ENCODE peak calls at places on chromosomes 6 and 20, in eight cellular contexts. M is activated effector memory CD4-positive, alpha-beta T cell treated with anti-CD3 and anti-CD28 coated beads, Interleukin-2, amount 50 U/mL, for 16 hours; R is NCI-H1092; D is GM12865; U is dorsolateral prefrontal cortex; Y is kidney tubule cell; N is SHP77; X is breast epithelium. Z is an unnamed sample.

GRCh38 chr6:14000901-14001300 is 76.1 kb downstream of the RNF182 start:
- DNase-seq in R (no peak), X (no peak), M (no peak), D (no peak), Y (no peak), U (no peak), N (no peak), Z (no peak)

GRCh38 chr6:118650500-118651281 is 700 bp downstream of the CEP85L start:
- DNase-seq in Y (peak), X (no peak), N (peak), R (no peak), M (peak), U (peak), D (peak), Z (peak)

GRCh38 chr6:116564921-116565872 is 6.1 kb upstream of the RWDD1 start:
- DNase-seq in Y (no peak), M (no peak), R (no peak), D (no peak), X (no peak), N (no peak), U (peak), Z (peak)

GRCh38 chr20:54554006-54554405 is 78.6 kb downstream of the DOK5 start:
- DNase-seq in Y (no peak), N (no peak), D (no peak), X (no peak), U (no peak), M (no peak), R (no peak), Z (no peak)

GRCh38 chr20:32282461-32282860 is 5.0 kb downstream of the KIF3B start:
- DNase-seq in Y (no peak), R (peak), N (peak), U (peak), X (no peak), D (no peak), M (peak), Z (no peak)

GRCh38 chr6:36666726-36667591 is 11.6 kb upstream of the CDKN1A start:
- DNase-seq in R (peak), U (peak), M (no peak), D (peak), X (no peak), N (peak), Y (peak), Z (peak)

GRCh38 chr6:149963212-149963461 is 606 bp upstream of the ULBP1 start:
- DNase-seq in N (no peak), M (peak), Y (peak), U (no peak), X (no peak), R (no peak), D (peak), Z (peak)

GRCh38 chr6:164154588-164154987 is 740.1 kb downstream of the QKI start:
- DNase-seq in D (no peak), Y (no peak), M (no peak), R (no peak), U (no peak), N (no peak), X (no peak), Z (no peak)

GRCh38 chr6:150527100-150527499 is 72.6 kb upstream of the PLEKHG1 start:
- DNase-seq in X (no peak), M (no peak), U (no peak), Y (no peak), N (no peak), D (no peak), R (no peak), Z (no peak)

GRCh38 chr6:38846844-38847243 is 131.7 kb downstream of the DNAH8 start:
- DNase-seq in U (no peak), X (no peak), M (no peak), Y (peak), R (no peak), N (no peak), D (no peak), Z (no peak)

GRCh38 chr6:153145591-153145990 is 14.5 kb upstream of the RGS17 start:
- DNase-seq in D (peak), X (no peak), R (peak), M (no peak), Y (no peak), U (no peak), N (peak), Z (no peak)

GRCh38 chr6:15264902-15265761 is 19.3 kb downstream of the JARID2 start:
- DNase-seq in R (no peak), D (no peak), M (no peak), N (no peak), Y (no peak), U (peak), X (no peak), Z (no peak)

GRCh38 chr6:34182751-34183531 is 37.1 kb upstream of the GRM4 start:
- DNase-seq in N (no peak), Y (no peak), M (peak), D (peak), R (no peak), U (no peak), X (no peak), Z (peak)

GRCh38 chr6:15551262-15551661 is 111.6 kb downstream of the DTNBP1 start:
- DNase-seq in Y (no peak), N (no peak), M (no peak), X (no peak), D (no peak), U (no peak), R (no peak), Z (no peak)

GRCh38 chr6:142893088-142893487 is 51.9 kb downstream of the HIVEP2 start:
- DNase-seq in M (no peak), U (no peak), X (no peak), R (no peak), N (no peak), D (no peak), Y (peak), Z (no peak)

GRCh38 chr20:22407237-22408193 is 176.9 kb downstream of the FOXA2 start:
- DNase-seq in U (no peak), N (no peak), R (no peak), Y (no peak), X (no peak), M (no peak), D (no peak), Z (no peak)

GRCh38 chr6:142838821-142839685 is 105.9 kb downstream of the HIVEP2 start:
- DNase-seq in U (no peak), Y (peak), D (peak), M (no peak), X (no peak), N (no peak), R (no peak), Z (no peak)

GRCh38 chr6:119672725-119673124 is 323.2 kb upstream of the MAN1A1 start:
- DNase-seq in M (no peak), D (no peak), N (no peak), Y (no peak), X (no peak), R (no peak), U (no peak), Z (no peak)

GRCh38 chr6:137882225-137882961 is 15.3 kb downstream of the TNFAIP3 start:
- DNase-seq in Y (no peak), X (no peak), U (no peak), D (no peak), M (no peak), N (no peak), R (no peak), Z (no peak)

Z was measured in suprapubic skin.